ENCODE peak calls at places on chromosome 21, in eight cellular contexts. One of them, this sample, is unnamed.

GRCh38 chr21:42252778-42253340 is 33.9 kb downstream of the ABCG1 start:
- DNase-seq in bronchial epithelial cell: no peak
- DNase-seq in BE2C: no peak
- DNase-seq in lower lobe of right lung: peak; percentile 5
- DNase-seq in GM06990: no peak
- DNase-seq in left ventricle myocardium inferior: no peak
- DNase-seq in heart left ventricle: peak; percentile 4
- DNase-seq in CD8-positive, alpha-beta T cell: no peak
- DNase-seq in this sample: no peak

GRCh38 chr21:26449161-26449560 is 123.9 kb downstream of the CYYR1 start:
- DNase-seq in bronchial epithelial cell: peak; percentile 96
- DNase-seq in BE2C: no peak
- DNase-seq in lower lobe of right lung: no peak
- DNase-seq in GM06990: no peak
- DNase-seq in left ventricle myocardium inferior: no peak
- DNase-seq in heart left ventricle: no peak
- DNase-seq in CD8-positive, alpha-beta T cell: no peak
- DNase-seq in this sample: no peak

GRCh38 chr21:42887321-42887720 is 5.8 kb upstream of the NDUFV3 start:
- DNase-seq in bronchial epithelial cell: no peak
- DNase-seq in BE2C: no peak
- DNase-seq in lower lobe of right lung: peak; percentile 10
- DNase-seq in GM06990: no peak
- DNase-seq in left ventricle myocardium inferior: no peak
- DNase-seq in heart left ventricle: no peak
- DNase-seq in CD8-positive, alpha-beta T cell: no peak
- DNase-seq in this sample: no peak

GRCh38 chr21:41219498-41220207 is 51.7 kb downstream of the BACE2 start:
- DNase-seq in bronchial epithelial cell: peak; percentile 82
- DNase-seq in BE2C: no peak
- DNase-seq in lower lobe of right lung: no peak
- DNase-seq in GM06990: no peak
- DNase-seq in left ventricle myocardium inferior: no peak
- DNase-seq in heart left ventricle: no peak
- DNase-seq in CD8-positive, alpha-beta T cell: no peak
- DNase-seq in this sample: no peak

GRCh38 chr21:43817157-43818086 is 28.0 kb downstream of the RRP1 start:
- DNase-seq in bronchial epithelial cell: no peak
- DNase-seq in BE2C: no peak
- DNase-seq in lower lobe of right lung: peak; percentile 48
- DNase-seq in GM06990: no peak
- DNase-seq in left ventricle myocardium inferior: no peak
- DNase-seq in heart left ventricle: peak; percentile 25
- DNase-seq in CD8-positive, alpha-beta T cell: no peak
- DNase-seq in this sample: no peak

GRCh38 chr21:14877581-14878228 is 187.1 kb downstream of the NRIP1 start:
- DNase-seq in bronchial epithelial cell: peak; percentile 67
- DNase-seq in BE2C: no peak
- DNase-seq in lower lobe of right lung: no peak
- DNase-seq in GM06990: peak; percentile 39
- DNase-seq in left ventricle myocardium inferior: no peak
- DNase-seq in heart left ventricle: no peak
- DNase-seq in CD8-positive, alpha-beta T cell: no peak
- DNase-seq in this sample: no peak

GRCh38 chr21:43696214-43696613 is 22.7 kb upstream of the PDXK start:
- DNase-seq in bronchial epithelial cell: no peak
- DNase-seq in BE2C: no peak
- DNase-seq in lower lobe of right lung: peak; percentile 35
- DNase-seq in GM06990: no peak
- DNase-seq in left ventricle myocardium inferior: no peak
- DNase-seq in heart left ventricle: no peak
- DNase-seq in CD8-positive, alpha-beta T cell: no peak
- DNase-seq in this sample: no peak

GRCh38 chr21:43203523-43204080 is 34.8 kb downstream of the CRYAA start:
- DNase-seq in bronchial epithelial cell: no peak
- DNase-seq in BE2C: no peak
- DNase-seq in lower lobe of right lung: no peak
- DNase-seq in GM06990: no peak
- DNase-seq in left ventricle myocardium inferior: no peak
- DNase-seq in heart left ventricle: no peak
- DNase-seq in CD8-positive, alpha-beta T cell: no peak
- DNase-seq in this sample: no peak

GRCh38 chr21:27421654-27422053 is 454.8 kb upstream of the ADAMTS5 start:
- DNase-seq in bronchial epithelial cell: no peak
- DNase-seq in BE2C: no peak
- DNase-seq in lower lobe of right lung: no peak
- DNase-seq in GM06990: no peak
- DNase-seq in left ventricle myocardium inferior: no peak
- DNase-seq in heart left ventricle: no peak
- DNase-seq in CD8-positive, alpha-beta T cell: no peak
- DNase-seq in this sample: no peak

GRCh38 chr21:25733859-25734653 is 648 bp downstream of the ATP5PF start:
- DNase-seq in bronchial epithelial cell: peak; percentile 18
- DNase-seq in BE2C: peak; percentile 24
- DNase-seq in lower lobe of right lung: no peak
- DNase-seq in GM06990: no peak
- DNase-seq in left ventricle myocardium inferior: no peak
- DNase-seq in heart left ventricle: peak; percentile 52
- DNase-seq in CD8-positive, alpha-beta T cell: peak; percentile 23
- DNase-seq in this sample: no peak

GRCh38 chr21:29174607-29175013 is 44.2 kb downstream of the MAP3K7CL start:
- DNase-seq in bronchial epithelial cell: no peak
- DNase-seq in BE2C: no peak
- DNase-seq in lower lobe of right lung: no peak
- DNase-seq in GM06990: no peak
- DNase-seq in left ventricle myocardium inferior: no peak
- DNase-seq in heart left ventricle: no peak
- DNase-seq in CD8-positive, alpha-beta T cell: no peak
- DNase-seq in this sample: no peak

GRCh38 chr21:28624626-28625025 is 368.1 kb downstream of the LTN1 start:
- DNase-seq in bronchial epithelial cell: peak; percentile 93
- DNase-seq in BE2C: no peak
- DNase-seq in lower lobe of right lung: no peak
- DNase-seq in GM06990: no peak
- DNase-seq in left ventricle myocardium inferior: no peak
- DNase-seq in heart left ventricle: no peak
- DNase-seq in CD8-positive, alpha-beta T cell: no peak
- DNase-seq in this sample: no peak

GRCh38 chr21:43812139-43812821 is 22.9 kb downstream of the RRP1 start:
- DNase-seq in bronchial epithelial cell: peak; percentile 88
- DNase-seq in BE2C: no peak
- DNase-seq in lower lobe of right lung: peak; percentile 82
- DNase-seq in GM06990: no peak
- DNase-seq in left ventricle myocardium inferior: no peak
- DNase-seq in heart left ventricle: peak; percentile 50
- DNase-seq in CD8-positive, alpha-beta T cell: no peak
- DNase-seq in this sample: no peak

GRCh38 chr21:15445327-15445726 is 284.5 kb upstream of the USP25 start:
- DNase-seq in bronchial epithelial cell: no peak
- DNase-seq in BE2C: no peak
- DNase-seq in lower lobe of right lung: no peak
- DNase-seq in GM06990: no peak
- DNase-seq in left ventricle myocardium inferior: no peak
- DNase-seq in heart left ventricle: no peak
- DNase-seq in CD8-positive, alpha-beta T cell: no peak
- DNase-seq in this sample: no peak

GRCh38 chr21:42010507-42011493 is 640 bp upstream of the ZBTB21 start:
- DNase-seq in bronchial epithelial cell: no peak
- DNase-seq in BE2C: peak; percentile 37
- DNase-seq in lower lobe of right lung: peak; percentile 77
- DNase-seq in GM06990: no peak
- DNase-seq in left ventricle myocardium inferior: no peak
- DNase-seq in heart left ventricle: no peak
- DNase-seq in CD8-positive, alpha-beta T cell: peak; percentile 30
- DNase-seq in this sample: no peak

GRCh38 chr21:25682382-25682781 is 43.3 kb downstream of the JAM2 start:
- DNase-seq in bronchial epithelial cell: no peak
- DNase-seq in BE2C: no peak
- DNase-seq in lower lobe of right lung: no peak
- DNase-seq in GM06990: no peak
- DNase-seq in left ventricle myocardium inferior: no peak
- DNase-seq in heart left ventricle: no peak
- DNase-seq in CD8-positive, alpha-beta T cell: no peak
- DNase-seq in this sample: no peak

DNA sequence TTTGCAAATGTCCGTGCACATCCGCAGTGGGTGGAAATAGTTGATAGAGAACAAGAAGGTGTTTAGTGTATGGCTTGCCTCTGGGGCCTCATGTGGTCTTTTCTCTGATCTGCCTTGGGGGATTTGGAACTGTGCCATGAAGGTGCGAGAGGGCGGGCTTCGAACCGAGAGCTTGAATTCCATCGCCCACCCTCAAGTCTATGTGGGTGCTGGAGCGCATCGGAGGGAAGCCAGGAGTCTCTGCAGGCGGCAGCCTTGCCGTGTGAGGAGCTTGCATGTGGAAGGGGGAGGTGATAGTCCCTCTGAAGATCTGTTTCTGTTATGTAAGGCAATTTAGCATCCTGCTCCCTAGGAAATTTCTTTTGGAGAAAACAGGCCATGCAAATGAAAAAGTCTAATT is 119.6 kb downstream of the HUNK start:
- DNase-seq in bronchial epithelial cell: no peak
- DNase-seq in BE2C: no peak
- DNase-seq in lower lobe of right lung: no peak
- DNase-seq in GM06990: no peak
- DNase-seq in left ventricle myocardium inferior: no peak
- DNase-seq in heart left ventricle: no peak
- DNase-seq in CD8-positive, alpha-beta T cell: no peak
- DNase-seq in this sample: no peak
- H3K4me3 ChIP-seq in bronchial epithelial cell: no peak overlapping the region
- H3K4me3 ChIP-seq in BE2C: no peak overlapping the region
- H3K4me3 ChIP-seq in lower lobe of right lung: no peak overlapping the region
- H3K4me3 ChIP-seq in GM06990: no peak overlapping the region
- H3K4me3 ChIP-seq in left ventricle myocardium inferior: no peak overlapping the region
- H3K4me3 ChIP-seq in heart left ventricle: no peak overlapping the region
- H3K4me3 ChIP-seq in CD8-positive, alpha-beta T cell: no peak overlapping the region
- H3K4me3 ChIP-seq in this sample: no peak overlapping the region

GRCh38 chr21:36719614-36720013 is 20.7 kb downstream of the SIM2 start:
- DNase-seq in bronchial epithelial cell: no peak
- DNase-seq in BE2C: no peak
- DNase-seq in lower lobe of right lung: no peak
- DNase-seq in GM06990: no peak
- DNase-seq in left ventricle myocardium inferior: no peak
- DNase-seq in heart left ventricle: no peak
- DNase-seq in CD8-positive, alpha-beta T cell: no peak
- DNase-seq in this sample: no peak
- TF ChIP-seq CTCF in bronchial epithelial cell: no peak
- TF ChIP-seq CTCF in BE2C: no peak
- TF ChIP-seq CTCF in lower lobe of right lung: no peak
- TF ChIP-seq CTCF in GM06990: no peak
- TF ChIP-seq CTCF in left ventricle myocardium inferior: no peak
- TF ChIP-seq CTCF in heart left ventricle: no peak
- TF ChIP-seq CTCF in CD8-positive, alpha-beta T cell: no peak
- TF ChIP-seq CTCF in this sample: no peak

GRCh38 chr21:45434645-45435217 is 29.8 kb downstream of the COL18A1 start:
- DNase-seq in bronchial epithelial cell: no peak
- DNase-seq in BE2C: no peak
- DNase-seq in lower lobe of right lung: no peak
- DNase-seq in GM06990: no peak
- DNase-seq in left ventricle myocardium inferior: no peak
- DNase-seq in heart left ventricle: no peak
- DNase-seq in CD8-positive, alpha-beta T cell: no peak
- DNase-seq in this sample: no peak

GRCh38 chr21:45435405-45435981 is 30.5 kb downstream of the COL18A1 start:
- DNase-seq in bronchial epithelial cell: no peak
- DNase-seq in BE2C: no peak
- DNase-seq in lower lobe of right lung: no peak
- DNase-seq in GM06990: no peak
- DNase-seq in left ventricle myocardium inferior: no peak
- DNase-seq in heart left ventricle: no peak
- DNase-seq in CD8-positive, alpha-beta T cell: no peak
- DNase-seq in this sample: no peak

GRCh38 chr21:45438391-45439145 is 33.6 kb downstream of the COL18A1 start:
- DNase-seq in bronchial epithelial cell: no peak
- DNase-seq in BE2C: no peak
- DNase-seq in lower lobe of right lung: no peak
- DNase-seq in GM06990: no peak
- DNase-seq in left ventricle myocardium inferior: no peak
- DNase-seq in heart left ventricle: peak; percentile 39
- DNase-seq in CD8-positive, alpha-beta T cell: no peak
- DNase-seq in this sample: no peak

GRCh38 chr21:45433911-45434644 is 29.1 kb downstream of the COL18A1 start:
- DNase-seq in bronchial epithelial cell: no peak
- DNase-seq in BE2C: no peak
- DNase-seq in lower lobe of right lung: no peak
- DNase-seq in GM06990: no peak
- DNase-seq in left ventricle myocardium inferior: no peak
- DNase-seq in heart left ventricle: no peak
- DNase-seq in CD8-positive, alpha-beta T cell: no peak
- DNase-seq in this sample: no peak

DNA sequence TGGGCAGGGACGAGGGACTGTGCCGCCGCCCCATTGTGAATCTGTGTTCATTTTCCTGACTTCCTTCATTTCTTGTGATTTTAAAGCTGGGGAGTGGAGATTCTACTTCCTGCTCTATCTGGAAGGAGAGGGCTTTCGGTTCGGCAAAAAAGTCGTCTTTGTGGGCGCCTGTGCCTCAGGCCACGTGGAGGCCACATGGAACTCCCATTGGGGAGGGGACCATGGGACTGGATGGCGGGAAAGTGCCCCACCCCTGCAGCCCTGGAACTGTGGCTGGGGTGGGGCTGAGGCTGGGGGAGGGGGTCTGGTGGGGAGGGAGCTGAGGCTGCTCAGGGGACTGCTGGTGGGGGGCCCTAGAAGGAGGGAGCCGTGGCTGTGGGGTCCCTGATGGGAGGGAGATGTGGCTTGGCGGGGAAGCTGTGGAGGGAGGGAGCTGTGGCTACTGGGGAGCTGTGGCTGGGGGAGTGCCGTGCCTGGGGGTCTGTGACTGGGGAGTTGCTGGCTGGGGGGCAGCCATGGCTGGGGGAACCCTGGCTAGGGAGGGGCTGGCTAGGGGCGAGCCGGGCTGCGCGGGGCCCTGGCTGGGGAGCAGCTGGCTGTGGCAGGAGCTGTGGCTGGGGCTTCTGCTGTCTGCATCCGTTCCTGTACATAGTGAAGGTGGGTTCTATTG is 31.5 kb downstream of the COL18A1 start:
- DNase-seq in bronchial epithelial cell: no peak
- DNase-seq in BE2C: no peak
- DNase-seq in lower lobe of right lung: no peak
- DNase-seq in GM06990: no peak
- DNase-seq in left ventricle myocardium inferior: no peak
- DNase-seq in heart left ventricle: no peak
- DNase-seq in CD8-positive, alpha-beta T cell: no peak
- DNase-seq in this sample: no peak
- H3K27me3 ChIP-seq in bronchial epithelial cell: no peaks in the 10 kb centered on the region
- H3K27me3 ChIP-seq in BE2C: peaks cover 4% of the 10 kb centered on the region
- H3K27me3 ChIP-seq in lower lobe of right lung: no peaks in the 10 kb centered on the region
- H3K27me3 ChIP-seq in GM06990: no peaks in the 10 kb centered on the region
- H3K27me3 ChIP-seq in left ventricle myocardium inferior: no peaks in the 10 kb centered on the region
- H3K27me3 ChIP-seq in heart left ventricle: no peaks in the 10 kb centered on the region
- H3K27me3 ChIP-seq in CD8-positive, alpha-beta T cell: no peaks in the 10 kb centered on the region
- H3K27me3 ChIP-seq in this sample: no peaks in the 10 kb centered on the region

DNA sequence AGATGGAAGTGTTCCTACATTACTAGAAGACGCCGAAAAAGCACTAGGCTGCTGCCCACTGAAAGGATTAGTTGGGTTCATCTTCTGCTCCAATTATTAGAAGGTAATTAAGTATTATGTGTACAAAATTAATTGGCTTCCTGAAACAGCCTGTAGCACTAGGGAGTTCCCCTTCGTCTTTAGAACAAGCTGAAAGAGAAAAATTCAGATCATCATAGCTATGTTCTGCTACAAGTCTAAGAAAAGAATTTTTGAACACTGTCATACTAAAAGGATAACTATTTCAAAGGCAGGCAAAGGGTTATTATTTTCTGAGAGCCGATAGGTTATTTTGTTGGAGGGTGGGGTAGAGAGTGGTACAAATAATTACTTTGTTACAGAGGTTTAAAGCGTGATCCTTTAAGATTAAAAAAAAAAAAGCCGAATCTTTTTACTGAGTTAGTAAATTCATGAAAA is at the start of gene MCM3AP:
- DNase-seq in bronchial epithelial cell: no peak
- DNase-seq in BE2C: no peak
- DNase-seq in lower lobe of right lung: no peak
- DNase-seq in GM06990: no peak
- DNase-seq in left ventricle myocardium inferior: no peak
- DNase-seq in heart left ventricle: no peak
- DNase-seq in CD8-positive, alpha-beta T cell: no peak
- DNase-seq in this sample: no peak
- H3K4me3 ChIP-seq in bronchial epithelial cell: peak within 1 kb of the TSS; percentile 78
- H3K4me3 ChIP-seq in BE2C: peak within 1 kb of the TSS; percentile 83
- H3K4me3 ChIP-seq in lower lobe of right lung: peak within 1 kb of the TSS; percentile 96
- H3K4me3 ChIP-seq in GM06990: peak within 1 kb of the TSS; percentile 87
- H3K4me3 ChIP-seq in left ventricle myocardium inferior: peak within 1 kb of the TSS; percentile 84
- H3K4me3 ChIP-seq in heart left ventricle: peak within 1 kb of the TSS; percentile 90
- H3K4me3 ChIP-seq in CD8-positive, alpha-beta T cell: peak within 1 kb of the TSS; percentile 88
- H3K4me3 ChIP-seq in this sample: peak within 1 kb of the TSS; percentile 85

This sample was measured in esophagus squamous epithelium.